ENCODE peak calls at places on chromosomes 5 and 9, in six cellular contexts. K is tibial nerve, A is pancreas, H is ELF-1, P is Daoy, L is vagina. Y is an unnamed sample.

GRCh38 chr5:6194906-6195612 is 183.3 kb downstream of the MED10 start:
- DNase-seq in H (no peak), K (no peak), P (no peak), A (no peak), L (peak), Y (no peak)

GRCh38 chr5:146891511-146891910 is 13.0 kb upstream of the PPP2R2B start:
- DNase-seq in P (no peak), A (no peak), H (no peak), K (no peak), L (no peak), Y (no peak)

GRCh38 chr5:128965011-128965637 is at the start of gene SLC27A6:
- DNase-seq in K (no peak), P (peak), A (no peak), L (no peak), H (peak), Y (no peak)

GRCh38 chr5:98248949-98249348 is 524.5 kb upstream of the RGMB start:
- DNase-seq in L (no peak), A (no peak), P (peak), H (no peak), K (no peak), Y (peak)

GRCh38 chr9:38062498-38063362 is 6.3 kb downstream of the SHB start:
- DNase-seq in L (no peak), A (no peak), K (no peak), H (no peak), P (peak), Y (peak)

GRCh38 chr5:132274050-132274869 is 16.8 kb downstream of the PDLIM4 start:
- DNase-seq in H (no peak), P (no peak), K (no peak), A (no peak), L (no peak), Y (no peak)

GRCh38 chr5:132103969-132104391 is 30.4 kb downstream of the CSF2 start:
- DNase-seq in L (no peak), A (no peak), P (peak), K (no peak), H (no peak), Y (peak)

GRCh38 chr5:435961-436640 is 6.9 kb upstream of the EXOC3 start:
- DNase-seq in H (no peak), P (peak), L (no peak), A (no peak), K (no peak), Y (no peak)

GRCh38 chr5:41156739-41157138 is 56.6 kb downstream of the C6 start:
- DNase-seq in K (no peak), H (no peak), A (no peak), L (no peak), P (no peak), Y (no peak)

GRCh38 chr9:10604927-10605326 is 7.9 kb downstream of the PTPRD start:
- DNase-seq in K (no peak), H (no peak), P (no peak), L (no peak), A (no peak), Y (no peak)

GRCh38 chr5:130282044-130282443 is 377.8 kb downstream of the CHSY3 start:
- DNase-seq in P (no peak), H (no peak), A (no peak), L (no peak), K (no peak), Y (no peak)

GRCh38 chr5:61623401-61624069 is 291.5 kb downstream of the ZSWIM6 start:
- DNase-seq in A (no peak), K (no peak), P (peak), H (peak), L (peak), Y (no peak)

GRCh38 chr9:89606567-89607311 is 1.9 kb downstream of the GADD45G start:
- DNase-seq in A (peak), H (no peak), K (no peak), L (no peak), P (peak), Y (peak)

GRCh38 chr9:120909904-120910303 is 16.7 kb downstream of the TRAF1 start:
- DNase-seq in P (peak), A (no peak), L (no peak), K (no peak), H (no peak), Y (peak)

GRCh38 chr9:93911871-93912554 is 43.1 kb downstream of the BARX1 start:
- DNase-seq in A (no peak), P (peak), H (peak), K (no peak), L (no peak), Y (no peak)

GRCh38 chr9:36874921-36875320 is 159.1 kb downstream of the PAX5 start:
- DNase-seq in K (no peak), H (no peak), L (no peak), P (peak), A (no peak), Y (peak)

GRCh38 chr9:9352877-9353481 is 1259.8 kb downstream of the PTPRD start:
- DNase-seq in A (no peak), H (no peak), P (no peak), K (peak), L (no peak), Y (no peak)

GRCh38 chr5:117188207-117188606 is 613.6 kb upstream of the SEMA6A start:
- DNase-seq in H (no peak), K (no peak), L (no peak), A (no peak), P (no peak), Y (no peak)

GRCh38 chr5:171484460-171484899 is 65.0 kb downstream of the FGF18 start:
- DNase-seq in K (peak), A (no peak), P (peak), H (peak), L (no peak), Y (peak)

GRCh38 chr5:165209101-165209727 is 1703.8 kb downstream of the MAT2B start:
- DNase-seq in L (no peak), K (no peak), P (no peak), H (no peak), A (no peak), Y (peak)

GRCh38 chr5:158802941-158803341 is 296.8 kb downstream of the EBF1 start:
- DNase-seq in P (no peak), K (no peak), L (no peak), A (no peak), H (no peak), Y (no peak)

GRCh38 chr9:82957526-82958379 is 105.2 kb downstream of the RASEF start:
- DNase-seq in A (no peak), L (no peak), H (peak), K (no peak), P (no peak), Y (no peak)

GRCh38 chr9:136496801-136497620 is 14.2 kb upstream of the SEC16A start:
- DNase-seq in L (no peak), A (no peak), P (no peak), K (no peak), H (no peak), Y (no peak)

GRCh38 chr9:93290495-93291434 is 106.8 kb downstream of the WNK2 start:
- DNase-seq in L (no peak), K (no peak), H (no peak), A (no peak), P (no peak), Y (no peak)

GRCh38 chr5:31853398-31854135 is 214.6 kb downstream of the PDZD2 start:
- DNase-seq in L (no peak), H (peak), A (no peak), K (no peak), P (peak), Y (no peak)

GRCh38 chr5:139854953-139855352 is 59.3 kb downstream of the PSD2 start:
- DNase-seq in A (no peak), L (no peak), K (no peak), H (no peak), P (no peak), Y (no peak)

GRCh38 chr5:92795633-92796032 is 785.4 kb downstream of the NR2F1-AS1 start:
- DNase-seq in P (no peak), A (no peak), K (no peak), L (no peak), H (peak), Y (no peak)

GRCh38 chr5:180618830-180619562 is 27.7 kb upstream of the SCGB3A1 start:
- DNase-seq in K (no peak), L (no peak), A (no peak), P (peak), H (peak), Y (no peak)

GRCh38 chr9:121780177-121780576 is 128.7 kb downstream of the DAB2IP start:
- DNase-seq in A (no peak), P (no peak), K (no peak), H (no peak), L (no peak), Y (no peak)

GRCh38 chr5:53359906-53360305 is 120.5 kb upstream of the FST start:
- DNase-seq in A (no peak), P (no peak), L (no peak), H (no peak), K (no peak), Y (peak)

GRCh38 chr9:36470891-36471290 is 70.8 kb upstream of the RNF38 start:
- DNase-seq in P (peak), H (no peak), K (peak), L (no peak), A (no peak), Y (peak)

GRCh38 chr9:83299556-83299955 is 236.6 kb upstream of the RASEF start:
- DNase-seq in H (no peak), L (no peak), K (no peak), A (no peak), P (peak), Y (peak)